ENCODE peak calls at places on chromosomes 7 and 10, in seven cellular contexts. E is NCI-H1105 treated with DMSO at 0.1 percent for 48 hours; K is spleen; Q is ELF-1; O is activated CD4-positive, alpha-beta T cell treated with anti-CD3 and anti-CD28 coated beads for 1 hour; F is ovary; I is amniotic stem cell. N is an unnamed sample.

GRCh38 chr7:107501593-107501992 is 31.7 kb downstream of the GPR22 start:
- DNase-seq in E (peak), K (no peak), Q (no peak), O (no peak), F (no peak), I (no peak), N (no peak)

GRCh38 chr10:132983250-132984007 is 41.1 kb upstream of the CFAP46 start:
- DNase-seq in E (no peak), K (peak), Q (no peak), O (no peak), F (no peak), I (no peak), N (peak)

GRCh38 chr7:23759556-23760391 is 49.8 kb downstream of the STK31 start:
- DNase-seq in E (peak), K (no peak), Q (no peak), O (no peak), F (no peak), I (no peak), N (no peak)

GRCh38 chr7:154252046-154252445 is 199.8 kb downstream of the DPP6 start:
- DNase-seq in E (no peak), K (no peak), Q (no peak), O (no peak), F (no peak), I (no peak), N (no peak)

GRCh38 chr7:48528689-48529088 is 357.4 kb downstream of the ABCA13 start:
- DNase-seq in E (no peak), K (no peak), Q (peak), O (no peak), F (no peak), I (no peak), N (no peak)

GRCh38 chr10:23493711-23494110 is 54.8 kb downstream of the OTUD1 start:
- DNase-seq in E (no peak), K (no peak), Q (no peak), O (no peak), F (no peak), I (no peak), N (no peak)

GRCh38 chr7:66558660-66559465 is 69.8 kb upstream of the KCTD7 start:
- DNase-seq in E (no peak), K (no peak), Q (peak), O (no peak), F (no peak), I (no peak), N (no peak)

GRCh38 chr7:154906736-154907355 is 96.1 kb downstream of the PAXIP1 start:
- DNase-seq in E (no peak), K (peak), Q (no peak), O (no peak), F (no peak), I (no peak), N (no peak)

GRCh38 chr10:106815427-106816043 is 349.0 kb downstream of the SORCS1 start:
- DNase-seq in E (no peak), K (no peak), Q (no peak), O (no peak), F (no peak), I (no peak), N (no peak)

GRCh38 chr10:121598261-121599249 is at the start of gene FGFR2:
- DNase-seq in E (peak), K (no peak), Q (peak), O (no peak), F (peak), I (no peak), N (peak)

GRCh38 chr7:108497082-108497725 is 28.7 kb downstream of the PNPLA8 start:
- DNase-seq in E (peak), K (no peak), Q (peak), O (no peak), F (peak), I (peak), N (no peak)

GRCh38 chr7:128210590-128211570 is 30.2 kb upstream of the LEP start:
- DNase-seq in E (peak), K (no peak), Q (no peak), O (no peak), F (no peak), I (no peak), N (no peak)

GRCh38 chr7:126606331-126606730 is 646.4 kb downstream of the GRM8 start:
- DNase-seq in E (peak), K (no peak), Q (no peak), O (no peak), F (no peak), I (no peak), N (no peak)

GRCh38 chr7:137045573-137045972 is 177.1 kb downstream of the CHRM2 start:
- DNase-seq in E (no peak), K (no peak), Q (no peak), O (no peak), F (no peak), I (no peak), N (no peak)

GRCh38 chr7:4151926-4152549 is 530.1 kb upstream of the FOXK1 start:
- DNase-seq in E (no peak), K (no peak), Q (no peak), O (no peak), F (no peak), I (no peak), N (peak)

GRCh38 chr10:988667-989545 is 672 bp downstream of the GTPBP4 start:
- DNase-seq in E (no peak), K (no peak), Q (peak), O (no peak), F (no peak), I (no peak), N (no peak)

GRCh38 chr7:134327896-134328295 is 11.2 kb upstream of the SLC35B4 start:
- DNase-seq in E (peak), K (no peak), Q (peak), O (peak), F (peak), I (no peak), N (no peak)

GRCh38 chr10:29590598-29591415 is 44.0 kb downstream of the SVIL start:
- DNase-seq in E (peak), K (no peak), Q (peak), O (no peak), F (no peak), I (no peak), N (no peak)

GRCh38 chr7:27165655-27166474 is 528 bp upstream of the HOXA9 start:
- DNase-seq in E (peak), K (peak), Q (peak), O (no peak), F (no peak), I (no peak), N (peak)

GRCh38 chr7:156386097-156386496 is 254.5 kb upstream of the RNF32 start:
- DNase-seq in E (no peak), K (no peak), Q (peak), O (no peak), F (no peak), I (no peak), N (no peak)

GRCh38 chr10:51083280-51083986 is 9.1 kb downstream of the PRKG1 start:
- DNase-seq in E (no peak), K (no peak), Q (peak), O (no peak), F (no peak), I (no peak), N (no peak)

GRCh38 chr7:36207451-36208291 is 54.6 kb downstream of the EEPD1 start:
- DNase-seq in E (no peak), K (peak), Q (no peak), O (no peak), F (peak), I (no peak), N (peak)

GRCh38 chr10:72588266-72588665 is 37.6 kb downstream of the MICU1 start:
- DNase-seq in E (no peak), K (no peak), Q (no peak), O (no peak), F (no peak), I (no peak), N (no peak)

GRCh38 chr7:50978633-50979215 is 196.0 kb upstream of the GRB10 start:
- DNase-seq in E (no peak), K (no peak), Q (no peak), O (no peak), F (no peak), I (no peak), N (no peak)

GRCh38 chr7:96354881-96355280 is 33.0 kb upstream of the SLC25A13 start:
- DNase-seq in E (no peak), K (no peak), Q (no peak), O (no peak), F (no peak), I (no peak), N (no peak)

GRCh38 chr10:122338609-122339441 is 35.7 kb upstream of the PLEKHA1 start:
- DNase-seq in E (no peak), K (no peak), Q (no peak), O (no peak), F (no peak), I (no peak), N (no peak)

GRCh38 chr7:46352335-46352954 is 431.4 kb upstream of the IGFBP3 start:
- DNase-seq in E (peak), K (no peak), Q (peak), O (no peak), F (peak), I (peak), N (no peak)